ENCODE peak calls at places on chromosomes 7 and 10, in four cellular contexts. T is G401; J is globus pallidus; Q is activated T-cell treated with anti-CD3 and anti-CD28 coated beads, Interleukin-2, amount 50 U/mL, for 4 hours. R is an unnamed sample.

GRCh38 chr7:35437619-35438275 is 183.8 kb upstream of the TBX20 start:
- DNase-seq in T (no peak), J (no peak), Q (no peak), R (no peak)

GRCh38 chr7:71486856-71487628 is 355.1 kb downstream of the GALNT17 start:
- DNase-seq in T (no peak), J (no peak), Q (no peak), R (no peak)

GRCh38 chr10:4120454-4120853 is 335.4 kb upstream of the KLF6 start:
- DNase-seq in T (no peak), J (no peak), Q (peak), R (no peak)

GRCh38 chr7:116231543-116232401 is 21.4 kb downstream of the TES start:
- DNase-seq in T (no peak), J (no peak), Q (no peak), R (peak)

GRCh38 chr10:29810816-29811215 is 176.0 kb upstream of the SVIL start:
- DNase-seq in T (no peak), J (no peak), Q (no peak), R (no peak)

GRCh38 chr10:90988024-90988423 is 67.1 kb upstream of the ANKRD1 start:
- DNase-seq in T (no peak), J (no peak), Q (no peak), R (no peak)

GRCh38 chr10:61588770-61589211 is 73.9 kb upstream of the CABCOCO1 start:
- DNase-seq in T (no peak), J (no peak), Q (no peak), R (no peak)

GRCh38 chr10:70461397-70462348 is 16.9 kb upstream of the PALD1 start:
- DNase-seq in T (peak), J (no peak), Q (peak), R (peak)

GRCh38 chr7:34453150-34453549 is 204.9 kb upstream of the NPSR1 start:
- DNase-seq in T (no peak), J (no peak), Q (no peak), R (no peak)

GRCh38 chr7:22154130-22154529 is 202.8 kb downstream of the RAPGEF5 start:
- DNase-seq in T (no peak), J (peak), Q (no peak), R (no peak)

GRCh38 chr10:96588601-96589419 is 2.0 kb upstream of the TM9SF3 start:
- DNase-seq in T (no peak), J (no peak), Q (no peak), R (no peak)

GRCh38 chr10:17764142-17764541 is 12.1 kb downstream of the TMEM236 start:
- DNase-seq in T (no peak), J (no peak), Q (no peak), R (no peak)

GRCh38 chr10:116974442-116975005 is 30.5 kb downstream of the SHTN1 start:
- DNase-seq in T (no peak), J (peak), Q (no peak), R (no peak)

GRCh38 chr7:45584261-45585210 is 10.4 kb downstream of the ADCY1 start:
- DNase-seq in T (peak), J (peak), Q (no peak), R (no peak)

GRCh38 chr10:4546500-4546899 is 279.5 kb upstream of the AKR1E2 start:
- DNase-seq in T (no peak), J (no peak), Q (no peak), R (no peak)

GRCh38 chr7:79810945-79811344 is 323.7 kb upstream of the GNAI1 start:
- DNase-seq in T (no peak), J (no peak), Q (no peak), R (no peak)

GRCh38 chr10:73922007-73922863 is 11.3 kb downstream of the PLAU start:
- DNase-seq in T (no peak), J (no peak), Q (no peak), R (no peak)

GRCh38 chr7:130491841-130492518 is at the start of gene MEST:
- DNase-seq in T (peak), J (no peak), Q (no peak), R (peak)

GRCh38 chr10:73339436-73339835 is 19.2 kb downstream of the CFAP70 start:
- DNase-seq in T (no peak), J (peak), Q (no peak), R (no peak)

GRCh38 chr10:1287493-1288480 is 231.6 kb downstream of the WDR37 start:
- DNase-seq in T (no peak), J (no peak), Q (no peak), R (no peak)

R was measured in prostate gland.